ENCODE peak calls at places on chromosomes 2 and 18, in ten cellular contexts. Z is adrenal gland, L is endothelial cell, F is body of pancreas, W is fibroblast of mammary gland, V is upper lobe of right lung, U is neural crest cell, C is kidney epithelial cell, D is astrocyte of the cerebellum, R is foreskin fibroblast. I is an unnamed sample.

GRCh38 chr2:20931346-20931745 is 108.4 kb upstream of the LDAH start:
- DNase-seq in W (no peak), V (no peak), L (no peak), D (no peak), U (no peak), Z (no peak), F (no peak), C (no peak), R (peak), I (no peak)

GRCh38 chr2:52144588-52144987 is 1112.7 kb upstream of the NRXN1 start:
- DNase-seq in U (no peak), F (no peak), D (no peak), L (no peak), C (no peak), Z (no peak), R (no peak), V (no peak), W (peak), I (no peak)

GRCh38 chr2:165698621-165698946 is 95.5 kb downstream of the GALNT3 start:
- DNase-seq in V (no peak), W (peak), L (peak), Z (peak), R (peak), U (no peak), F (peak), C (no peak), D (peak), I (no peak)

GRCh38 chr2:171824086-171824485 is 70.0 kb downstream of the SLC25A12 start:
- DNase-seq in W (peak), D (no peak), R (peak), F (no peak), V (no peak), L (no peak), Z (no peak), U (no peak), C (no peak), I (no peak)

GRCh38 chr2:147388217-147388616 is 456.6 kb upstream of the ACVR2A start:
- DNase-seq in L (no peak), D (no peak), W (no peak), V (no peak), U (no peak), Z (no peak), C (no peak), F (no peak), R (no peak), I (no peak)

GRCh38 chr2:234135750-234136221 is 85.3 kb downstream of the SPP2 start:
- DNase-seq in R (peak), F (peak), L (peak), V (peak), U (peak), Z (peak), D (peak), W (peak), C (peak), I (peak)

GRCh38 chr18:33669589-33669988 is 91.6 kb downstream of the ASXL3 start:
- DNase-seq in D (no peak), U (no peak), W (no peak), L (no peak), F (no peak), Z (no peak), R (no peak), V (no peak), C (no peak), I (no peak)

GRCh38 chr2:224194161-224194560 is 155.1 kb upstream of the SERPINE2 start:
- DNase-seq in V (no peak), W (no peak), D (no peak), U (no peak), F (no peak), R (peak), L (no peak), Z (no peak), C (no peak), I (no peak)

GRCh38 chr18:13513015-13513414 is 213.3 kb downstream of the FAM210A start:
- DNase-seq in R (no peak), W (no peak), C (no peak), Z (no peak), U (no peak), V (no peak), D (no peak), F (no peak), L (no peak), I (no peak)

GRCh38 chr2:47437287-47437686 is 34.3 kb downstream of the MSH2 start:
- DNase-seq in U (no peak), F (no peak), W (peak), D (peak), Z (no peak), L (no peak), R (peak), V (no peak), C (no peak), I (peak)

GRCh38 chr2:138059967-138060635 is 95.8 kb downstream of the HNMT start:
- DNase-seq in D (peak), Z (peak), W (peak), C (peak), R (peak), L (no peak), V (no peak), U (no peak), F (peak), I (peak)

GRCh38 chr18:7002107-7002506 is 115.5 kb downstream of the LAMA1 start:
- DNase-seq in C (no peak), U (no peak), R (no peak), F (no peak), V (no peak), D (no peak), L (no peak), W (no peak), Z (no peak), I (no peak)

GRCh38 chr2:133633851-133634250 is 65.6 kb upstream of the NCKAP5 start:
- DNase-seq in V (no peak), R (peak), L (no peak), F (no peak), W (peak), U (no peak), C (no peak), D (no peak), Z (no peak), I (no peak)

GRCh38 chr2:205849136-205849535 is 166.8 kb downstream of the NRP2 start:
- DNase-seq in V (no peak), W (no peak), D (no peak), R (no peak), Z (no peak), L (no peak), F (no peak), U (no peak), C (no peak), I (no peak)

GRCh38 chr2:227485429-227485828 is 13.5 kb downstream of the AGFG1 start:
- DNase-seq in C (no peak), W (no peak), Z (no peak), R (no peak), F (no peak), L (no peak), V (no peak), D (no peak), U (no peak), I (no peak)

GRCh38 chr2:227477291-227477690 is 5.3 kb downstream of the AGFG1 start:
- DNase-seq in U (no peak), F (no peak), W (no peak), V (no peak), D (no peak), L (no peak), Z (no peak), C (no peak), R (peak), I (no peak)

GRCh38 chr2:227480528-227480927 is 8.6 kb downstream of the AGFG1 start:
- DNase-seq in F (no peak), R (no peak), D (no peak), V (no peak), L (no peak), W (no peak), C (no peak), U (no peak), Z (no peak), I (no peak)

GRCh38 chr2:227482638-227483340 is 10.8 kb downstream of the AGFG1 start:
- DNase-seq in R (peak), L (no peak), V (no peak), D (no peak), C (no peak), U (no peak), W (peak), Z (no peak), F (no peak), I (no peak)

GRCh38 chr2:227479865-227480475 is 8.0 kb downstream of the AGFG1 start:
- DNase-seq in L (no peak), F (no peak), D (no peak), W (peak), V (no peak), Z (no peak), C (no peak), R (peak), U (no peak), I (no peak)
- TF ChIP-seq CTCF in L (no peak), F (peak), D (peak), W (peak), V (peak), Z (peak), C (peak), R (no peak), U (peak), I (peak)

GRCh38 chr18:54926593-54927297 is 32.5 kb downstream of the CCDC68 start:
- DNase-seq in Z (no peak), D (no peak), C (no peak), R (peak), F (no peak), W (peak), U (no peak), L (no peak), V (no peak), I (no peak)

GRCh38 chr18:54932472-54932871 is 26.8 kb downstream of the CCDC68 start:
- DNase-seq in F (no peak), L (no peak), D (no peak), Z (no peak), V (no peak), W (no peak), C (no peak), U (no peak), R (no peak), I (no peak)

GRCh38 chr18:54928236-54928635 is 31.0 kb downstream of the CCDC68 start:
- DNase-seq in C (no peak), W (peak), R (peak), V (no peak), L (no peak), Z (no peak), U (no peak), F (no peak), D (no peak), I (no peak)

DNA sequence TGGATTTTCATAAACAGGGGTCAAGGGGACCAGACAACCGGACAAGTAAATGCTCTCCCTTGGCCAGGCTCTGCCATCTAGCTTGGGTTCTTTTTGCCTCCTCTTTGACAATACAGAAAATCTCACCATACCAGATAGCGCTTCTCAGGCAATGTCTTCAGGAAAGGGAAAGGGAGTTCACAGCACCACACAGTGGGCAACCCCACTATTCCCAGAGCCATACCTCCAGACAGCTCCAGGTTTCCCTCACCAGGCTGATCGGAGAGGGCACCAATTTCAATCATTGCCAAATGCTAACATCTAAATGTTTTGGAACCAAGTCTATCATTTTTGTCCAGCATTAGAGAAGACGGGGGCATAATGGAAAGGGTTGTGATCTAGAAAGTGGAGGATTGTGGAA is 28.1 kb downstream of the CCDC68 start:
- DNase-seq in U (no peak), C (no peak), V (no peak), L (no peak), Z (no peak), R (no peak), W (no peak), D (no peak), F (no peak), I (no peak)
- TF ChIP-seq CTCF in U (no peak), C (no peak), V (no peak), L (no peak), Z (no peak), R (no peak), W (no peak), D (no peak), F (no peak), I (no peak)

GRCh38 chr2:132400169-132400900 is 16.3 kb upstream of the GPR39 start:
- DNase-seq in V (no peak), Z (peak), F (no peak), L (no peak), U (no peak), D (no peak), W (peak), C (no peak), R (peak), I (peak)
- TF ChIP-seq CTCF in V (no peak), Z (no peak), F (no peak), L (no peak), U (no peak), D (no peak), W (no peak), C (no peak), R (no peak), I (no peak)

GRCh38 chr18:48949606-48950535 is 894 bp downstream of the SMAD7 start:
- DNase-seq in U (peak), Z (peak), W (no peak), D (no peak), L (peak), C (no peak), R (peak), F (peak), V (peak), I (no peak)
- TF ChIP-seq CTCF in U (peak), Z (peak), W (no peak), D (peak), L (peak), C (no peak), R (no peak), F (peak), V (peak), I (peak)

DNA sequence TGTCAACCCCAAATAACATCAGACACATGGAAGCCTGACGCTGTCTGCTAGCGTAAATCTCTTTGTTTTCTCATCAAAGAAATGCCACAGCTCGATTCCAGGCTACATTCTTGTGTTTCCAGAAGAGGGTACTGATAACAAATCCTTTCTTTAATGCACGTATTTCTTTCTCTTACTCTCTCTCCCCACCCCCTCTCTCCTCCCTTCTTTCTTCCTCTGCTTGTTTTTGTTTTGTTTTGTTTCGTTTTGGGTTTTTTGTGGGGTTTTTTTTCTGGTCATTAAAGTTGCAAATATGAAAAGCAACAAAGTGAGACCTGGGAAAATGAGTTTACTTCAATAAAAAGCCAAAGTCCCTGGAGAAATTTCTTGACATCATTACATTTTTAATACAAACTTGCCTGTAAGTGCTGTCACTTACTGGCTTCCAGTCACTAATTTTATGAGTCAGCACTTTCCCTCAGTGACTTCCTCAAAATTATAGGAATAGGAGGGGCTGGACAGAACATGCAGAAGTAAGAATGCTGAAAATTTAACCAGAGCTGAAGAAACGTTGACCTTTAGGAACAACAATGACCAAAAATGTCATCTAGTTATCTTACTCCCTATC is 106.7 kb upstream of the NABP1 start:
- DNase-seq in R (peak), F (no peak), L (no peak), D (peak), C (no peak), U (no peak), V (no peak), W (peak), Z (no peak), I (peak)
- TF ChIP-seq CTCF in R (peak), F (no peak), L (no peak), D (peak), C (peak), U (no peak), V (peak), W (peak), Z (peak), I (peak)

DNA sequence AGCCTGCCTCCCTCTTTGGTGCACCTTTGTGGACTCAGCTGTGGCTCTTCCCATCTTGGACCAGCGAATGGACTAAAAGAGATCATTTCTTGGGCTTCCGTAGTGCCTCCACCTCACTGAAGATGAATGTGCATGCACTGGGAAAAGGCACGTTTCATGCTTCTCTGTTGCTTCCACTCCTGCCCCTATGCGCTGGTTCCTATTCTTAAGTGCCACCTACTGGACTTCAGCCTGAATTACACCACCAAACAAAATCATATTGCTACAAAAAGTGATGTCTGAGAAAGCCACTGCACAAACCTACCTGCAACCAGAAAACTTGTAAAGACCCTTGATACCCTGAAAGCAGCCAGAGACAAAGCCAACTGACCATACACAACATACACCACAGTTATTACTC is 695.6 kb downstream of the TSN start:
- DNase-seq in U (no peak), Z (no peak), L (peak), C (no peak), R (peak), W (peak), V (no peak), F (no peak), D (no peak), I (no peak)
- TF ChIP-seq CTCF in U (peak), Z (peak), L (peak), C (peak), R (peak), W (peak), V (peak), F (peak), D (peak), I (peak)

GRCh38 chr2:121690095-121690494 is 40.8 kb upstream of the CLASP1 start:
- DNase-seq in R (no peak), W (peak), Z (no peak), V (no peak), U (no peak), D (no peak), L (no peak), C (no peak), F (no peak), I (no peak)

GRCh38 chr2:121694398-121695178 is 42.1 kb downstream of the NIFK start:
- DNase-seq in D (peak), R (peak), Z (peak), W (peak), L (no peak), V (no peak), F (no peak), U (no peak), C (no peak), I (no peak)

GRCh38 chr2:121688820-121689219 is 39.6 kb upstream of the CLASP1 start:
- DNase-seq in Z (no peak), W (no peak), R (no peak), V (no peak), C (no peak), F (no peak), D (no peak), L (no peak), U (no peak), I (no peak)

GRCh38 chr2:121686218-121686617 is 37.0 kb upstream of the CLASP1 start:
- DNase-seq in F (no peak), Z (no peak), C (no peak), L (no peak), V (no peak), W (no peak), D (no peak), U (no peak), R (no peak), I (no peak)

GRCh38 chr2:121689356-121689755 is 40.1 kb upstream of the CLASP1 start:
- DNase-seq in D (peak), Z (peak), V (no peak), U (peak), C (no peak), F (peak), L (peak), W (peak), R (peak), I (peak)
- TF ChIP-seq CTCF in D (peak), Z (peak), V (peak), U (peak), C (peak), F (peak), L (no peak), W (peak), R (peak), I (peak)

GRCh38 chr2:218993345-218994315 is at the start of gene CRYBA2:
- DNase-seq in V (peak), U (no peak), Z (no peak), W (no peak), F (peak), C (no peak), D (no peak), L (peak), R (peak), I (no peak)
- TF ChIP-seq CTCF in V (no peak), U (peak), Z (no peak), W (no peak), F (peak), C (no peak), D (no peak), L (no peak), R (no peak), I (no peak)

GRCh38 chr2:128260239-128261138 is 58.2 kb downstream of the HS6ST1 start:
- DNase-seq in R (peak), W (peak), D (peak), U (peak), Z (peak), L (peak), V (peak), F (no peak), C (peak), I (peak)

GRCh38 chr2:128264881-128265607 is 53.6 kb downstream of the HS6ST1 start:
- DNase-seq in Z (no peak), L (no peak), R (no peak), C (no peak), U (no peak), D (no peak), W (no peak), F (no peak), V (no peak), I (no peak)

GRCh38 chr2:128262315-128263253 is 56.1 kb downstream of the HS6ST1 start:
- DNase-seq in F (peak), R (no peak), L (no peak), U (no peak), V (peak), Z (no peak), C (no peak), W (no peak), D (no peak), I (no peak)

GRCh38 chr2:128261245-128262128 is 57.2 kb downstream of the HS6ST1 start:
- DNase-seq in F (no peak), V (peak), L (no peak), D (no peak), C (no peak), U (no peak), R (no peak), Z (no peak), W (no peak), I (no peak)

GRCh38 chr2:128263902-128264331 is 54.8 kb downstream of the HS6ST1 start:
- DNase-seq in V (peak), D (no peak), U (no peak), L (no peak), Z (no peak), C (no peak), F (no peak), R (no peak), W (no peak), I (no peak)
- TF ChIP-seq CTCF in V (no peak), D (no peak), U (no peak), L (no peak), Z (no peak), C (no peak), F (no peak), R (no peak), W (no peak), I (no peak)

I was measured in AG09319.